ENCODE peak calls at places on chromosomes 11 and 22, in seven cellular contexts. One of them, this sample, is unnamed.
A peak's percentile ranks its signal among the peaks of the same experiment; 100 is the strongest.

GRCh38 chr22:44753189-44754042 is 1.0 kb downstream of the ARHGAP8 start:
- DNase-seq in Calu3: peak; percentile 54
- DNase-seq in left colon: peak; percentile 32
- DNase-seq in upper lobe of left lung: no peak
- DNase-seq in ACHN: no peak
- DNase-seq in dorsolateral prefrontal cortex: no peak
- DNase-seq in LoVo: peak; percentile 49
- DNase-seq in this sample: no peak

GRCh38 chr11:17504330-17505107 is 27.9 kb upstream of the ABCC8 start:
- DNase-seq in upper lobe of left lung: peak; percentile 75
- DNase-seq in LoVo: peak; percentile 60
- DNase-seq in left colon: peak; percentile 89
- DNase-seq in ACHN: peak; percentile 74
- DNase-seq in dorsolateral prefrontal cortex: peak; percentile 81
- DNase-seq in Calu3: peak; percentile 90
- DNase-seq in this sample: peak; percentile 78

GRCh38 chr11:79864882-79865281 is 424.1 kb upstream of the TENM4 start:
- DNase-seq in dorsolateral prefrontal cortex: no peak
- DNase-seq in LoVo: peak; percentile 46
- DNase-seq in upper lobe of left lung: peak; percentile 28
- DNase-seq in ACHN: no peak
- DNase-seq in left colon: peak; percentile 73
- DNase-seq in Calu3: no peak
- DNase-seq in this sample: no peak

GRCh38 chr22:50683086-50683993 is 10.7 kb downstream of the SHANK3 start:
- DNase-seq in LoVo: no peak
- DNase-seq in dorsolateral prefrontal cortex: no peak
- DNase-seq in ACHN: no peak
- DNase-seq in left colon: no peak
- DNase-seq in Calu3: no peak
- DNase-seq in upper lobe of left lung: no peak
- DNase-seq in this sample: no peak

GRCh38 chr22:27801616-27802388 is at the start of gene MN1:
- DNase-seq in Calu3: peak; percentile 54
- DNase-seq in upper lobe of left lung: no peak
- DNase-seq in dorsolateral prefrontal cortex: no peak
- DNase-seq in LoVo: no peak
- DNase-seq in ACHN: peak; percentile 35
- DNase-seq in left colon: peak; percentile 52
- DNase-seq in this sample: peak; percentile 16

GRCh38 chr11:32374261-32374711 is 61.1 kb downstream of the WT1 start:
- DNase-seq in upper lobe of left lung: no peak
- DNase-seq in left colon: peak; percentile 50
- DNase-seq in dorsolateral prefrontal cortex: no peak
- DNase-seq in LoVo: peak; percentile 15
- DNase-seq in Calu3: peak; percentile 25
- DNase-seq in ACHN: peak; percentile 4
- DNase-seq in this sample: no peak

GRCh38 chr11:351411-351810 is 17.9 kb upstream of the B4GALNT4 start:
- DNase-seq in ACHN: no peak
- DNase-seq in upper lobe of left lung: no peak
- DNase-seq in Calu3: no peak
- DNase-seq in left colon: no peak
- DNase-seq in dorsolateral prefrontal cortex: no peak
- DNase-seq in LoVo: no peak
- DNase-seq in this sample: no peak

GRCh38 chr11:75406338-75406777 is 7.0 kb downstream of the RPS3 start:
- DNase-seq in dorsolateral prefrontal cortex: no peak
- DNase-seq in ACHN: no peak
- DNase-seq in left colon: no peak
- DNase-seq in upper lobe of left lung: no peak
- DNase-seq in LoVo: no peak
- DNase-seq in Calu3: no peak
- DNase-seq in this sample: no peak

GRCh38 chr11:45157247-45158209 is 11.1 kb downstream of the PRDM11 start:
- DNase-seq in upper lobe of left lung: no peak
- DNase-seq in LoVo: no peak
- DNase-seq in Calu3: no peak
- DNase-seq in dorsolateral prefrontal cortex: no peak
- DNase-seq in left colon: no peak
- DNase-seq in ACHN: no peak
- DNase-seq in this sample: no peak

GRCh38 chr22:36301384-36301828 is 48.5 kb downstream of the APOL1 start:
- DNase-seq in ACHN: peak; percentile 53
- DNase-seq in upper lobe of left lung: peak; percentile 81
- DNase-seq in dorsolateral prefrontal cortex: peak; percentile 77
- DNase-seq in left colon: peak; percentile 78
- DNase-seq in LoVo: peak; percentile 61
- DNase-seq in Calu3: peak; percentile 82
- DNase-seq in this sample: peak; percentile 86

GRCh38 chr11:96246718-96247540 is 96.1 kb downstream of the MAML2 start:
- DNase-seq in left colon: no peak
- DNase-seq in dorsolateral prefrontal cortex: no peak
- DNase-seq in ACHN: no peak
- DNase-seq in LoVo: no peak
- DNase-seq in upper lobe of left lung: no peak
- DNase-seq in Calu3: no peak
- DNase-seq in this sample: no peak

GRCh38 chr22:30782613-30783012 is 87.9 kb downstream of the OSBP2 start:
- DNase-seq in upper lobe of left lung: no peak
- DNase-seq in LoVo: no peak
- DNase-seq in dorsolateral prefrontal cortex: no peak
- DNase-seq in Calu3: no peak
- DNase-seq in ACHN: no peak
- DNase-seq in left colon: no peak
- DNase-seq in this sample: no peak

GRCh38 chr22:46352691-46353386 is 17.3 kb downstream of the TRMU start:
- DNase-seq in dorsolateral prefrontal cortex: peak; percentile 37
- DNase-seq in ACHN: peak; percentile 78
- DNase-seq in upper lobe of left lung: peak; percentile 83
- DNase-seq in LoVo: peak; percentile 44
- DNase-seq in Calu3: peak; percentile 75
- DNase-seq in left colon: no peak
- DNase-seq in this sample: no peak

GRCh38 chr11:68146704-68147474 is 25.7 kb upstream of the CHKA start:
- DNase-seq in upper lobe of left lung: peak; percentile 79
- DNase-seq in ACHN: peak; percentile 20
- DNase-seq in Calu3: peak; percentile 85
- DNase-seq in LoVo: peak; percentile 84
- DNase-seq in left colon: peak; percentile 71
- DNase-seq in dorsolateral prefrontal cortex: no peak
- DNase-seq in this sample: no peak

GRCh38 chr22:37618072-37618656 is 9.5 kb downstream of the GGA1 start:
- DNase-seq in ACHN: no peak
- DNase-seq in LoVo: no peak
- DNase-seq in Calu3: no peak
- DNase-seq in dorsolateral prefrontal cortex: no peak
- DNase-seq in left colon: no peak
- DNase-seq in upper lobe of left lung: no peak
- DNase-seq in this sample: no peak

GRCh38 chr11:48095779-48096470 is 115.6 kb downstream of the PTPRJ start:
- DNase-seq in left colon: peak; percentile 24
- DNase-seq in dorsolateral prefrontal cortex: no peak
- DNase-seq in ACHN: no peak
- DNase-seq in upper lobe of left lung: no peak
- DNase-seq in LoVo: no peak
- DNase-seq in Calu3: no peak
- DNase-seq in this sample: no peak

GRCh38 chr11:8442301-8442700 is 151.7 kb downstream of the STK33 start:
- DNase-seq in ACHN: no peak
- DNase-seq in dorsolateral prefrontal cortex: no peak
- DNase-seq in left colon: no peak
- DNase-seq in Calu3: no peak
- DNase-seq in LoVo: no peak
- DNase-seq in upper lobe of left lung: no peak
- DNase-seq in this sample: no peak

GRCh38 chr11:42521994-42522393 is 789.8 kb upstream of the API5 start:
- DNase-seq in LoVo: no peak
- DNase-seq in Calu3: no peak
- DNase-seq in left colon: no peak
- DNase-seq in ACHN: no peak
- DNase-seq in upper lobe of left lung: no peak
- DNase-seq in dorsolateral prefrontal cortex: no peak
- DNase-seq in this sample: no peak

GRCh38 chr11:63869686-63870085 is 30.8 kb downstream of the MARK2 start:
- DNase-seq in dorsolateral prefrontal cortex: no peak
- DNase-seq in left colon: peak; percentile 26
- DNase-seq in upper lobe of left lung: peak; percentile 55
- DNase-seq in ACHN: no peak
- DNase-seq in Calu3: no peak
- DNase-seq in LoVo: no peak
- DNase-seq in this sample: peak; percentile 53

GRCh38 chr22:48096846-48097665 is 1334.6 kb downstream of the TBC1D22A start:
- DNase-seq in left colon: no peak
- DNase-seq in Calu3: no peak
- DNase-seq in dorsolateral prefrontal cortex: no peak
- DNase-seq in LoVo: no peak
- DNase-seq in ACHN: no peak
- DNase-seq in upper lobe of left lung: no peak
- DNase-seq in this sample: no peak

GRCh38 chr11:28227460-28227859 is 119.3 kb downstream of the METTL15 start:
- DNase-seq in Calu3: no peak
- DNase-seq in dorsolateral prefrontal cortex: no peak
- DNase-seq in LoVo: no peak
- DNase-seq in upper lobe of left lung: no peak
- DNase-seq in ACHN: no peak
- DNase-seq in left colon: no peak
- DNase-seq in this sample: no peak

GRCh38 chr11:40187092-40187403 is 1272.4 kb downstream of the LRRC4C start:
- DNase-seq in Calu3: no peak
- DNase-seq in ACHN: no peak
- DNase-seq in LoVo: no peak
- DNase-seq in left colon: no peak
- DNase-seq in upper lobe of left lung: no peak
- DNase-seq in dorsolateral prefrontal cortex: no peak
- DNase-seq in this sample: no peak

GRCh38 chr22:33314316-33314715 is 256.1 kb upstream of the SYN3 start:
- DNase-seq in ACHN: no peak
- DNase-seq in upper lobe of left lung: no peak
- DNase-seq in dorsolateral prefrontal cortex: no peak
- DNase-seq in Calu3: no peak
- DNase-seq in LoVo: no peak
- DNase-seq in left colon: no peak
- DNase-seq in this sample: no peak

This sample was measured in T-cell.